ENCODE peak calls at places on chromosome 13, in four cellular contexts. U, B, Q and N are unnamed samples.

GRCh38 chr13:30615851-30616311 is 1.8 kb upstream of the USPL1 start:
- DNase-seq in U (peak; percentile 62), B (no peak), Q (no peak), N (no peak)

GRCh38 chr13:42395066-42395821 is 123.3 kb downstream of the AKAP11 start:
- DNase-seq in U (no peak), B (no peak), Q (no peak), N (no peak)

GRCh38 chr13:32075150-32075851 is 43.7 kb downstream of the FRY start:
- DNase-seq in U (no peak), B (no peak), Q (no peak), N (no peak)

GRCh38 chr13:51781246-51782022 is 22.5 kb downstream of the DHRS12 start:
- DNase-seq in U (peak; percentile 33), B (peak; percentile 32), Q (no peak), N (no peak)

GRCh38 chr13:30463820-30464495 is 1.8 kb downstream of the HMGB1 start:
- DNase-seq in U (peak; percentile 72), B (peak; percentile 79), Q (peak; percentile 87), N (peak; percentile 74)

GRCh38 chr13:74452881-74453280 is 318.7 kb upstream of the KLF12 start:
- DNase-seq in U (no peak), B (no peak), Q (no peak), N (no peak)

GRCh38 chr13:58202099-58202498 is 570.6 kb downstream of the PCDH17 start:
- DNase-seq in U (no peak), B (no peak), Q (no peak), N (no peak)

GRCh38 chr13:30700364-30700763 is 35.0 kb upstream of the ALOX5AP start:
- DNase-seq in U (no peak), B (no peak), Q (no peak), N (no peak)

GRCh38 chr13:33207616-33207964 is 78.0 kb downstream of the STARD13 start:
- DNase-seq in U (peak; percentile 90), B (no peak), Q (no peak), N (no peak)

GRCh38 chr13:69856331-69856730 is 251.3 kb upstream of the ATXN8OS start:
- DNase-seq in U (no peak), B (no peak), Q (no peak), N (no peak)

GRCh38 chr13:40644838-40645620 is 21.4 kb downstream of the FOXO1 start:
- DNase-seq in U (no peak), B (no peak), Q (no peak), N (no peak)

GRCh38 chr13:28636677-28637317 is 22.1 kb upstream of the POMP start:
- DNase-seq in U (peak; percentile 79), B (no peak), Q (no peak), N (no peak)

GRCh38 chr13:61954092-61954491 is 538.4 kb upstream of the PCDH20 start:
- DNase-seq in U (peak; percentile 23), B (no peak), Q (no peak), N (no peak)

GRCh38 chr13:113820813-113821651 is 42.8 kb downstream of the GAS6 start:
- DNase-seq in U (peak; percentile 93), B (peak; percentile 95), Q (peak; percentile 80), N (no peak)

GRCh38 chr13:104584481-104584880 is 1518.3 kb upstream of the SLC10A2 start:
- DNase-seq in U (peak; percentile 4), B (no peak), Q (no peak), N (no peak)

GRCh38 chr13:32594339-32594738 is 8.1 kb downstream of the PDS5B start:
- DNase-seq in U (peak; percentile 29), B (no peak), Q (no peak), N (no peak)

GRCh38 chr13:97188207-97188606 is 33.9 kb upstream of the MBNL2 start:
- DNase-seq in U (no peak), B (no peak), Q (no peak), N (no peak)

GRCh38 chr13:46530084-46530935 is 22.7 kb upstream of the LRCH1 start:
- DNase-seq in U (peak; percentile 33), B (no peak), Q (no peak), N (no peak)

DNA sequence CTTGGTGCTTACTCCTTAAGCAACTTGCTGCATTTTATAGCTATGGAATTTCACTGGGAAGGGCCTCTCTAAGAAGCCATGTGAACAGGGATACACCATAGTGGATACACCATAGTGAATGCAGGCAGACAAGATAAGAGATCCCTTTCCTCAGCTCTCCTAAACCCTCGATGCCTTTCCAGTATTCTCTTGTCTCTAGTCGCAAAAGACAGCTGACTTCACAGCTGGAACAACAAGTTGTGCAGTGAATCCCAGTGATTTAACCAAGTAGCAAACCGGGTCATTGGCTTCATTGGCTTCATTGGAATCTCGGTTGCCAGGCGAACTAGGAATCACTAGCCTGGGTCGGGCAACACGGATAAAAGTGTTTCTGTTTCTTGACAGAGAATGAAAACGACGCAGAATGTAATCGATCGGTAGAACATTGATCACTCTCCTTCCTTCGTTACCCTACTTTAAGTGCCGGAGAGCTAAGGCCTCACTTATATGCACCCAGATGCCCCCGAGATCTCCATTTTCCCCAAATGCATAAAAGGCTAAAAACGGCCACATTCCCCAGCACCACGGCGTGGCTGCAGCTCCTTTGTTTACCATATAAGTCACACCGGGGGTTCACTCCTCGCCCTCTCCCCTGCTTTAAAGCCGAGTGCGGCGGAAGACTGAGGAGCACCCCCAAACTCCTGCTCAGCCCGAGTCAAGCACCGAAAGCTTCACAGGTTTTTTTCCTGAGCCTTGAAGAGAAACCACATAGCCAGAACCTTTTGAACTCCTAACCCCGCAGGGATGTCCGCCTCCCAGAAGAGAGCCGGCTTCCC is 674 bp downstream of the TRPC4 start:
- DNase-seq in U (peak; percentile 59), B (no peak), Q (no peak), N (no peak)
- H3K4me3 ChIP-seq in U (peak overlapping the region; percentile 86), B (peak overlapping the region; percentile 58), Q (peak overlapping the region; percentile 20), N (no peak overlapping the region)

GRCh38 chr13:66139250-66139649 is 1090.9 kb downstream of the PCDH9 start:
- DNase-seq in U (no peak), B (no peak), Q (no peak), N (no peak)

GRCh38 chr13:66139701-66140100 is 1090.4 kb downstream of the PCDH9 start:
- DNase-seq in U (no peak), B (no peak), Q (no peak), N (no peak)

GRCh38 chr13:66137384-66137783 is 1092.8 kb downstream of the PCDH9 start:
- DNase-seq in U (no peak), B (no peak), Q (no peak), N (no peak)

GRCh38 chr13:66138172-66138811 is 1091.8 kb downstream of the PCDH9 start:
- DNase-seq in U (no peak), B (no peak), Q (no peak), N (no peak)
- H3K4me3 ChIP-seq in U (no peak overlapping the region), B (no peak overlapping the region), Q (no peak overlapping the region), N (no peak overlapping the region)

GRCh38 chr13:25046985-25047660 is 48.8 kb upstream of the PABPC3 start:
- DNase-seq in U (peak; percentile 14), B (no peak), Q (peak; percentile 70), N (no peak)
- H3K4me3 ChIP-seq in U (peak overlapping the region; percentile 16), B (no peak overlapping the region), Q (no peak overlapping the region), N (no peak overlapping the region)

GRCh38 chr13:87675851-87676250 is 4.7 kb downstream of the SLITRK5 start:
- DNase-seq in U (no peak), B (no peak), Q (no peak), N (no peak)

GRCh38 chr13:87676254-87677042 is 5.3 kb downstream of the SLITRK5 start:
- DNase-seq in U (no peak), B (no peak), Q (peak; percentile 50), N (no peak)

GRCh38 chr13:87677043-87677333 is 5.8 kb downstream of the SLITRK5 start:
- DNase-seq in U (no peak), B (no peak), Q (no peak), N (no peak)

GRCh38 chr13:87671824-87672603 is 843 bp downstream of the SLITRK5 start:
- DNase-seq in U (no peak), B (peak; percentile 54), Q (peak; percentile 73), N (peak; percentile 50)

DNA sequence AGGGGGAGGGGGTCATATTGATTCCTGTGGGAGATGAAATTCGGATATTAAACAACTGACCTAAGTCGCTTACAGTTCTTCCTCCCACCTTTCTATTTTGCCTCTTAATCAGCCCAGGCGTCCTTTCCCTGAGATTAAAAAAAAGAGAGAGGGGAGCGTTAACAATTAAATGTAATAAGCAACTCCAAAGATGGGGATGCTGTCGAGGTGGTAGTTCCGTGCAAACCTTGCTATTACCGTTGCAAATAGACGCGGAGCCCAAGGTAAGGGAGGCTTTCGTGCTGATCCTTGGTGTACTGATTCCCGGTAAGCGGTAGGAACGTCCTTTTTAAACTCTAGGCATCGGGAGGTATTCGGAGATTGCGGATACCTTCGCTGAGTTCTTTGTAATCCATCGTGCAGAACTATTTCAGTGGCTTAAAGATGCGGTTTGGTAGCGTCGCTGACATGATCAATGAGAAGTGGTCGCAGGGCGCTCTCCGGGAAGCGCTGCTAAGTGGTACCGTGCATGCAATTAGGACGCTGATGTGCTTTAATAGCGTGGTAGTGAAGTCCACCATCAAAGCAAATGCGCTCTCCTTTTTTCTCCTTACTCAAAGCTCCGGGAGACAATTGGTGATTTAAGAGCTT is 3.1 kb downstream of the SLITRK5 start:
- DNase-seq in U (no peak), B (no peak), Q (peak; percentile 6), N (no peak)
- H3K4me3 ChIP-seq in U (no peak overlapping the region), B (no peak overlapping the region), Q (no peak overlapping the region), N (no peak overlapping the region)

GRCh38 chr13:106990594-106990993 is 422.7 kb upstream of the ARGLU1 start:
- DNase-seq in U (no peak), B (no peak), Q (no peak), N (no peak)
- H3K4me3 ChIP-seq in U (no peak overlapping the region), B (no peak overlapping the region), Q (no peak overlapping the region), N (no peak overlapping the region)

GRCh38 chr13:98977568-98978270 is at the start of gene DOCK9:
- DNase-seq in U (peak; percentile 85), B (peak; percentile 68), Q (peak; percentile 74), N (no peak)
- H3K4me3 ChIP-seq in U (peak within 1 kb of the TSS; percentile 49), B (peak within 1 kb of the TSS; percentile 62), Q (peak within 1 kb of the TSS; percentile 23), N (peak within 1 kb of the TSS; percentile 38)

GRCh38 chr13:111275382-111275781 is 45.1 kb upstream of the TEX29 start:
- DNase-seq in U (no peak), B (no peak), Q (no peak), N (no peak)
- H3K4me3 ChIP-seq in U (no peak overlapping the region), B (no peak overlapping the region), Q (no peak overlapping the region), N (no peak overlapping the region)

GRCh38 chr13:20173121-20173746 is 12.4 kb upstream of the GJA3 start:
- DNase-seq in U (no peak), B (no peak), Q (no peak), N (no peak)

GRCh38 chr13:20177049-20177831 is 15.5 kb downstream of the GJB2 start:
- DNase-seq in U (no peak), B (no peak), Q (peak; percentile 78), N (no peak)

GRCh38 chr13:20174656-20175405 is 14.0 kb upstream of the GJA3 start:
- DNase-seq in U (peak; percentile 94), B (peak; percentile 74), Q (peak; percentile 89), N (no peak)

GRCh38 chr13:20175907-20176652 is 15.2 kb upstream of the GJA3 start:
- DNase-seq in U (no peak), B (no peak), Q (no peak), N (no peak)

GRCh38 chr13:20175406-20175794 is 14.5 kb upstream of the GJA3 start:
- DNase-seq in U (no peak), B (no peak), Q (no peak), N (no peak)
- H3K4me3 ChIP-seq in U (no peak overlapping the region), B (no peak overlapping the region), Q (no peak overlapping the region), N (no peak overlapping the region)

GRCh38 chr13:79447741-79448140 is 33.2 kb upstream of the NDFIP2 start:
- DNase-seq in U (no peak), B (no peak), Q (no peak), N (no peak)
- H3K4me3 ChIP-seq in U (no peak overlapping the region), B (no peak overlapping the region), Q (no peak overlapping the region), N (no peak overlapping the region)